ENCODE peak calls at places on chromosomes 11 and 22, in ten cellular contexts. X is iris pigment epithelial cell; P is sciatic nerve; H is effector CD4-positive, alpha-beta T cell; Q is retinal pigment epithelial cell; L is posterior vena cava; S is amniotic epithelial cell; C is cerebellum; B is stimulated activated CD4-positive, alpha-beta T cell treated with anti-CD3 and anti-CD28 coated beads, Interleukin-12 subunit alpha, Interleukin-12 subunit beta, amount 100 ng/mL, for 48 hours; K is mesothelial cell of epicardium. F is an unnamed sample.

GRCh38 chr11:57406337-57406904 is 16.0 kb upstream of the PRG2 start:
- DNase-seq in X (peak; percentile 27), B (no peak), L (peak; percentile 81), C (no peak), Q (no peak), P (no peak), K (no peak), H (no peak), S (peak; percentile 32), F (peak; percentile 26)

GRCh38 chr11:2518983-2519340 is 74.2 kb downstream of the KCNQ1 start:
- DNase-seq in K (peak; percentile 21), P (no peak), L (peak; percentile 23), X (no peak), H (no peak), B (no peak), S (no peak), C (no peak), Q (no peak), F (no peak)

GRCh38 chr22:20509344-20510047 is 2.1 kb downstream of the MED15 start:
- DNase-seq in H (peak; percentile 51), S (peak; percentile 98), P (peak; percentile 78), L (peak; percentile 88), Q (peak; percentile 84), B (peak; percentile 40), X (peak; percentile 96), K (peak; percentile 56), C (no peak), F (peak; percentile 30)

GRCh38 chr22:27580311-27580897 is 221.2 kb downstream of the MN1 start:
- DNase-seq in L (no peak), X (no peak), K (no peak), Q (no peak), B (no peak), S (peak; percentile 26), H (no peak), P (no peak), C (no peak), F (no peak)

GRCh38 chr11:134139873-134140331 is 71.0 kb downstream of the JAM3 start:
- DNase-seq in L (peak; percentile 81), P (peak; percentile 74), H (no peak), K (no peak), Q (peak; percentile 29), S (peak; percentile 81), B (no peak), C (peak; percentile 65), X (peak; percentile 79), F (peak; percentile 26)

GRCh38 chr11:111631666-111632039 is 29.4 kb downstream of the SIK2 start:
- DNase-seq in K (no peak), C (no peak), L (no peak), Q (peak; percentile 66), X (peak; percentile 88), P (no peak), H (no peak), B (no peak), S (peak; percentile 81), F (no peak)

GRCh38 chr11:113262594-113262993 is 51.8 kb upstream of the TTC12 start:
- DNase-seq in P (no peak), C (no peak), S (no peak), Q (no peak), K (no peak), H (no peak), L (no peak), X (no peak), B (no peak), F (no peak)

GRCh38 chr11:28535677-28536076 is 427.5 kb downstream of the METTL15 start:
- DNase-seq in S (no peak), K (no peak), C (no peak), B (no peak), H (no peak), X (no peak), L (no peak), Q (no peak), P (no peak), F (no peak)

GRCh38 chr11:77636738-77637344 is 753 bp downstream of the CLNS1A start:
- DNase-seq in X (no peak), S (no peak), H (no peak), L (no peak), K (no peak), C (no peak), Q (no peak), P (no peak), B (no peak), F (no peak)

GRCh38 chr11:34359548-34359891 is 1.7 kb upstream of the ABTB2 start:
- DNase-seq in B (no peak), P (no peak), H (no peak), X (no peak), S (no peak), C (peak; percentile 14), Q (no peak), L (no peak), K (no peak), F (no peak)

GRCh38 chr22:19086417-19086816 is 35.8 kb downstream of the DGCR2 start:
- DNase-seq in X (no peak), P (no peak), B (no peak), S (no peak), Q (no peak), L (no peak), C (no peak), K (no peak), H (no peak), F (no peak)

GRCh38 chr22:19058713-19059451 is 63.3 kb downstream of the DGCR2 start:
- DNase-seq in X (no peak), K (no peak), H (no peak), C (no peak), B (no peak), P (no peak), Q (no peak), L (no peak), S (no peak), F (no peak)

GRCh38 chr11:32411937-32412615 is 23.3 kb downstream of the WT1 start:
- DNase-seq in P (no peak), K (no peak), B (no peak), C (no peak), H (no peak), S (no peak), Q (no peak), X (no peak), L (no peak), F (no peak)

GRCh38 chr11:14386895-14387480 is 28.0 kb upstream of the RRAS2 start:
- DNase-seq in P (no peak), H (no peak), K (peak; percentile 40), L (no peak), C (peak; percentile 77), B (no peak), S (peak; percentile 86), X (peak; percentile 85), Q (no peak), F (no peak)

GRCh38 chr11:459511-460220 is 9.6 kb downstream of the PTDSS2 start:
- DNase-seq in P (no peak), K (no peak), H (no peak), L (peak; percentile 45), Q (no peak), B (no peak), S (peak; percentile 84), X (no peak), C (no peak), F (no peak)

GRCh38 chr11:57634311-57634710 is 15.4 kb downstream of the YPEL4 start:
- DNase-seq in H (no peak), L (no peak), P (no peak), S (no peak), Q (no peak), K (no peak), X (no peak), C (no peak), B (no peak), F (no peak)

GRCh38 chr11:110948112-110948511 is 235.9 kb upstream of the ARHGAP20 start:
- DNase-seq in C (no peak), Q (no peak), K (no peak), X (peak; percentile 94), B (no peak), P (no peak), S (peak; percentile 59), L (no peak), H (no peak), F (no peak)

GRCh38 chr22:24957043-24957442 is 4.5 kb downstream of the KIAA1671 start:
- DNase-seq in X (no peak), S (no peak), K (no peak), B (no peak), H (no peak), L (no peak), Q (no peak), C (no peak), P (no peak), F (no peak)

GRCh38 chr11:97743205-97743742 is 1277.5 kb upstream of the CNTN5 start:
- DNase-seq in B (no peak), K (no peak), P (no peak), Q (no peak), L (no peak), X (peak; percentile 83), S (peak; percentile 58), C (no peak), H (no peak), F (no peak)

GRCh38 chr22:29313126-29314071 is 2.1 kb downstream of the RASL10A start:
- DNase-seq in P (peak; percentile 63), Q (no peak), B (no peak), S (peak; percentile 35), K (no peak), L (peak; percentile 87), C (peak; percentile 48), H (no peak), X (peak; percentile 45), F (no peak)

GRCh38 chr11:86746509-86746908 is 53.8 kb upstream of the PRSS23 start:
- DNase-seq in B (no peak), L (no peak), Q (no peak), X (no peak), K (no peak), C (no peak), P (no peak), H (no peak), S (no peak), F (no peak)

GRCh38 chr22:37133304-37134018 is 16.3 kb downstream of the IL2RB start:
- DNase-seq in P (no peak), C (no peak), B (no peak), X (no peak), K (no peak), L (no peak), Q (no peak), H (no peak), S (no peak), F (no peak)

GRCh38 chr11:25838918-25839611 is 492.9 kb upstream of the ANO3 start:
- DNase-seq in H (no peak), L (no peak), S (no peak), Q (no peak), K (no peak), C (no peak), P (no peak), B (no peak), X (no peak), F (no peak)

GRCh38 chr11:4019891-4020290 is 74.7 kb upstream of the RRM1 start:
- DNase-seq in S (no peak), C (no peak), L (no peak), Q (no peak), P (no peak), K (no peak), X (no peak), B (no peak), H (no peak), F (no peak)

GRCh38 chr11:109590782-109591181 is 168.8 kb downstream of the C11orf87 start:
- DNase-seq in Q (no peak), P (no peak), S (no peak), B (no peak), H (no peak), L (no peak), C (no peak), X (no peak), K (no peak), F (no peak)

GRCh38 chr22:29343313-29343805 is 27.9 kb upstream of the RASL10A start:
- DNase-seq in L (no peak), X (peak; percentile 77), B (no peak), Q (no peak), P (no peak), C (peak; percentile 45), K (no peak), S (peak; percentile 31), H (no peak), F (no peak)

GRCh38 chr11:133136376-133136775 is 395.9 kb downstream of the OPCML start:
- DNase-seq in C (no peak), Q (no peak), L (no peak), P (no peak), B (no peak), X (no peak), K (no peak), S (no peak), H (no peak), F (no peak)

GRCh38 chr22:49258107-49259010 is 569.3 kb downstream of the BRD1 start:
- DNase-seq in K (no peak), H (no peak), L (peak; percentile 71), S (no peak), C (peak; percentile 16), P (peak; percentile 44), Q (no peak), X (no peak), B (no peak), F (no peak)

F was measured in GM19239.